ENCODE peak calls at places on chromosomes 2 and 18, in five cellular contexts. X is choroid plexus epithelial cell; I is naive thymus-derived CD4-positive, alpha-beta T cell; U is NB4; F is cardiac fibroblast. Q is an unnamed sample.

GRCh38 chr18:13500891-13501887 is 225.2 kb downstream of the FAM210A start:
- DNase-seq in U (no peak), X (peak; percentile 62), F (peak; percentile 59), I (no peak), Q (no peak)

GRCh38 chr2:45342-46130 is 769 bp downstream of the FAM110C start:
- DNase-seq in I (no peak), X (no peak), U (no peak), F (no peak), Q (no peak)

GRCh38 chr2:180359522-180360282 is 352.6 kb upstream of the CWC22 start:
- DNase-seq in X (no peak), I (no peak), F (no peak), U (peak; percentile 17), Q (peak; percentile 53)

GRCh38 chr2:48483506-48483905 is 46.4 kb upstream of the STON1 start:
- DNase-seq in X (peak; percentile 16), I (no peak), U (no peak), F (peak; percentile 82), Q (no peak)

GRCh38 chr2:58110765-58111164 is 64.2 kb downstream of the VRK2 start:
- DNase-seq in F (no peak), U (peak; percentile 18), I (no peak), X (no peak), Q (no peak)

GRCh38 chr2:216739035-216739434 is 43.7 kb upstream of the IGFBP5 start:
- DNase-seq in U (no peak), X (no peak), I (no peak), F (no peak), Q (no peak)

GRCh38 chr18:22314001-22314400 is 103.7 kb downstream of the CTAGE1 start:
- DNase-seq in F (peak; percentile 76), X (peak; percentile 60), U (no peak), I (no peak), Q (no peak)

GRCh38 chr18:76367168-76367785 is 127.8 kb downstream of the ZNF516 start:
- DNase-seq in U (no peak), I (no peak), F (no peak), X (no peak), Q (no peak)

GRCh38 chr2:25276569-25277465 is 64.9 kb downstream of the DNMT3A start:
- DNase-seq in I (peak; percentile 89), X (peak; percentile 13), U (no peak), F (peak; percentile 14), Q (no peak)

GRCh38 chr18:46134920-46135675 is 30.9 kb downstream of the HAUS1 start:
- DNase-seq in F (no peak), I (no peak), X (no peak), U (no peak), Q (no peak)

GRCh38 chr2:216139884-216140283 is 30.7 kb downstream of the XRCC5 start:
- DNase-seq in I (no peak), U (peak; percentile 37), F (no peak), X (peak; percentile 42), Q (no peak)

GRCh38 chr2:220181158-220181557 is 553.7 kb downstream of the SLC4A3 start:
- DNase-seq in X (no peak), F (no peak), I (no peak), U (no peak), Q (no peak)

GRCh38 chr2:101344173-101344572 is 35.7 kb upstream of the RNF149 start:
- DNase-seq in U (no peak), I (no peak), X (no peak), F (no peak), Q (no peak)

GRCh38 chr2:45014016-45014702 is 4.9 kb upstream of the SIX2 start:
- DNase-seq in F (peak; percentile 80), U (peak; percentile 78), X (peak; percentile 84), I (no peak), Q (peak; percentile 5)

GRCh38 chr2:229417906-229418305 is 146.8 kb upstream of the PID1 start:
- DNase-seq in I (no peak), X (no peak), U (no peak), F (no peak), Q (no peak)

GRCh38 chr2:138312061-138312460 is 189.5 kb upstream of the SPOPL start:
- DNase-seq in I (no peak), X (no peak), F (no peak), U (no peak), Q (no peak)

GRCh38 chr18:67139899-67140298 is 376.6 kb downstream of the DSEL start:
- DNase-seq in U (no peak), I (no peak), F (no peak), X (no peak), Q (no peak)

GRCh38 chr2:218347172-218347571 is 9.5 kb upstream of the CATIP start:
- DNase-seq in X (no peak), F (no peak), I (no peak), U (no peak), Q (no peak)

GRCh38 chr2:134220525-134220924 is 33.3 kb upstream of the MGAT5 start:
- DNase-seq in I (no peak), U (peak; percentile 58), F (no peak), X (no peak), Q (no peak)

GRCh38 chr2:12717191-12717987 is 653 bp downstream of the TRIB2 start:
- DNase-seq in I (peak; percentile 61), U (peak; percentile 83), X (peak; percentile 84), F (peak; percentile 85), Q (peak; percentile 33)

GRCh38 chr2:121254748-121255147 is 30.3 kb downstream of the TFCP2L1 start:
- DNase-seq in X (no peak), I (no peak), F (no peak), U (no peak), Q (no peak)

GRCh38 chr2:239809391-239809790 is 215.8 kb downstream of the NDUFA10 start:
- DNase-seq in F (no peak), X (no peak), I (peak; percentile 10), U (no peak), Q (no peak)

GRCh38 chr18:75247601-75248421 is 37.2 kb downstream of the TSHZ1 start:
- DNase-seq in F (peak; percentile 69), X (peak; percentile 76), U (peak; percentile 52), I (no peak), Q (peak; percentile 74)

GRCh38 chr18:48736316-48736715 is 197.5 kb downstream of the CTIF start:
- DNase-seq in F (no peak), U (no peak), X (no peak), I (no peak), Q (no peak)

GRCh38 chr2:36549063-36549662 is 48.8 kb downstream of the FEZ2 start:
- DNase-seq in U (no peak), X (peak; percentile 42), F (peak; percentile 51), I (no peak), Q (peak; percentile 26)

GRCh38 chr2:232896111-232896510 is 26.0 kb downstream of the SNORC start:
- DNase-seq in I (no peak), F (no peak), X (no peak), U (no peak), Q (no peak)

GRCh38 chr18:9851511-9851910 is 34.3 kb upstream of the TXNDC2 start:
- DNase-seq in U (peak; percentile 76), F (peak; percentile 48), I (no peak), X (peak; percentile 51), Q (no peak)

GRCh38 chr2:26521054-26521912 is 43.4 kb upstream of the OTOF start:
- DNase-seq in U (peak; percentile 60), X (peak; percentile 29), F (peak; percentile 7), I (no peak), Q (peak; percentile 50)

GRCh38 chr18:36460854-36461253 is 163.3 kb downstream of the FHOD3 start:
- DNase-seq in X (no peak), F (no peak), I (no peak), U (no peak), Q (no peak)
- H3K4me3 ChIP-seq in X (no peak overlapping the region), F (no peak overlapping the region), I (no peak overlapping the region), U (no peak overlapping the region), Q (no peak overlapping the region)

GRCh38 chr18:21064347-21064746 is 47.3 kb downstream of the ROCK1 start:
- DNase-seq in X (peak; percentile 66), F (peak; percentile 5), U (no peak), I (no peak), Q (no peak)

GRCh38 chr18:21071071-21071470 is 40.5 kb downstream of the ROCK1 start:
- DNase-seq in U (no peak), I (no peak), X (no peak), F (no peak), Q (no peak)

GRCh38 chr18:21074336-21075323 is 37.0 kb downstream of the ROCK1 start:
- DNase-seq in U (no peak), I (no peak), X (no peak), F (no peak), Q (peak; percentile 3)

GRCh38 chr18:21073180-21073579 is 38.4 kb downstream of the ROCK1 start:
- DNase-seq in U (no peak), I (no peak), F (no peak), X (no peak), Q (no peak)

DNA sequence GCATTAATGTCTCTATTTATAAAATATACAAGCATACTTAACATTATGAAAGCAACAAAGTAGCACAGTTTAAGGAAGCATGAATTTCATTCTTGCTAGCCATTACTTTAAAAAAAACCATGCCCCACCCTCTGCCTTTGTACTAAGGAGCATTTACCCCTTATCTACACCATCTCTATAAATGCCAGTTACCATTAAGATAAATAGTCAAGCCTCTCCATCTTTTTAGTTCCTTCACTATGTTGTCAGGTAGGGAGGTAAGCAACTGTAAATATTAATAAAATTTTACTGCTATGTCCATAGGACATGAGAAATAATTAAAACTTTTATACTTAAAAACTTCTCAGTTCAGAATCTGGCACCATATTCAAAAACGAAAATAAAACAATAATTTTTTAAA is 42.1 kb downstream of the ROCK1 start:
- DNase-seq in F (no peak), U (no peak), I (no peak), X (no peak), Q (no peak)
- H3K4me3 ChIP-seq in F (no peak overlapping the region), U (no peak overlapping the region), I (no peak overlapping the region), X (no peak overlapping the region), Q (no peak overlapping the region)

GRCh38 chr18:70423120-70423519 is 134.3 kb downstream of the SOCS6 start:
- DNase-seq in I (no peak), X (no peak), U (no peak), F (no peak), Q (no peak)
- H3K4me3 ChIP-seq in I (no peak overlapping the region), X (no peak overlapping the region), U (no peak overlapping the region), F (no peak overlapping the region), Q (no peak overlapping the region)

GRCh38 chr2:113175736-113176695 is 2.2 kb downstream of the PSD4 start:
- DNase-seq in X (no peak), F (no peak), U (no peak), I (no peak), Q (no peak)
- H3K4me3 ChIP-seq in X (no peak overlapping the region), F (no peak overlapping the region), U (peak overlapping the region; percentile 85), I (peak overlapping the region; percentile 80), Q (peak overlapping the region; percentile 94)

Q was measured in Jurkat, Clone E6-1.